ENCODE peak calls at places on chromosomes 6 and 20, in ten cellular contexts. One of them, this sample, is unnamed.

GRCh38 chr6:132067286-132067685 is 116.1 kb upstream of the CCN2 start:
- DNase-seq in endothelial cell: no peak
- DNase-seq in cardiac fibroblast: no peak
- DNase-seq in AG10803: peak; percentile 87
- DNase-seq in GM12865: no peak
- DNase-seq in heart right ventricle: no peak
- DNase-seq in kidney epithelial cell: no peak
- DNase-seq in progenitor cell of endocrine pancreas: no peak
- DNase-seq in cardiac muscle cell: no peak
- DNase-seq in type B pancreatic cell: no peak
- DNase-seq in this sample: no peak

GRCh38 chr20:7924692-7925091 is 15.6 kb downstream of the HAO1 start:
- DNase-seq in endothelial cell: no peak
- DNase-seq in AG10803: peak; percentile 89
- DNase-seq in heart right ventricle: peak; percentile 13
- DNase-seq in type B pancreatic cell: no peak
- DNase-seq in progenitor cell of endocrine pancreas: no peak
- DNase-seq in GM12865: peak; percentile 3
- DNase-seq in cardiac muscle cell: peak; percentile 85
- DNase-seq in cardiac fibroblast: peak; percentile 98
- DNase-seq in kidney epithelial cell: peak; percentile 77
- DNase-seq in this sample: no peak

GRCh38 chr20:45822863-45823262 is 4.2 kb downstream of the TNNC2 start:
- DNase-seq in AG10803: peak; percentile 27
- DNase-seq in progenitor cell of endocrine pancreas: no peak
- DNase-seq in GM12865: no peak
- DNase-seq in cardiac muscle cell: no peak
- DNase-seq in kidney epithelial cell: no peak
- DNase-seq in cardiac fibroblast: peak; percentile 29
- DNase-seq in heart right ventricle: no peak
- DNase-seq in endothelial cell: no peak
- DNase-seq in type B pancreatic cell: no peak
- DNase-seq in this sample: no peak

GRCh38 chr20:62523473-62524203 is 47.8 kb upstream of the GATA5 start:
- DNase-seq in AG10803: no peak
- DNase-seq in type B pancreatic cell: no peak
- DNase-seq in endothelial cell: no peak
- DNase-seq in GM12865: peak; percentile 19
- DNase-seq in kidney epithelial cell: no peak
- DNase-seq in heart right ventricle: no peak
- DNase-seq in cardiac muscle cell: no peak
- DNase-seq in cardiac fibroblast: no peak
- DNase-seq in progenitor cell of endocrine pancreas: no peak
- DNase-seq in this sample: no peak

GRCh38 chr6:137136065-137136464 is 37.4 kb downstream of the IL22RA2 start:
- DNase-seq in heart right ventricle: no peak
- DNase-seq in type B pancreatic cell: no peak
- DNase-seq in cardiac fibroblast: peak; percentile 53
- DNase-seq in kidney epithelial cell: no peak
- DNase-seq in AG10803: no peak
- DNase-seq in endothelial cell: no peak
- DNase-seq in GM12865: no peak
- DNase-seq in progenitor cell of endocrine pancreas: no peak
- DNase-seq in cardiac muscle cell: peak; percentile 27
- DNase-seq in this sample: no peak

GRCh38 chr6:148971027-148971927 is 224.4 kb downstream of the UST start:
- DNase-seq in AG10803: peak; percentile 30
- DNase-seq in endothelial cell: no peak
- DNase-seq in cardiac muscle cell: no peak
- DNase-seq in progenitor cell of endocrine pancreas: no peak
- DNase-seq in GM12865: no peak
- DNase-seq in type B pancreatic cell: no peak
- DNase-seq in heart right ventricle: no peak
- DNase-seq in kidney epithelial cell: no peak
- DNase-seq in cardiac fibroblast: peak; percentile 30
- DNase-seq in this sample: no peak

GRCh38 chr6:16947461-16948159 is 154.2 kb upstream of the STMND1 start:
- DNase-seq in heart right ventricle: no peak
- DNase-seq in GM12865: no peak
- DNase-seq in AG10803: peak; percentile 100
- DNase-seq in type B pancreatic cell: no peak
- DNase-seq in progenitor cell of endocrine pancreas: no peak
- DNase-seq in endothelial cell: no peak
- DNase-seq in cardiac muscle cell: peak; percentile 96
- DNase-seq in kidney epithelial cell: peak; percentile 42
- DNase-seq in cardiac fibroblast: peak; percentile 66
- DNase-seq in this sample: no peak

GRCh38 chr6:57158658-57159057 is 13.5 kb upstream of the BAG2 start:
- DNase-seq in kidney epithelial cell: no peak
- DNase-seq in cardiac muscle cell: no peak
- DNase-seq in AG10803: no peak
- DNase-seq in heart right ventricle: no peak
- DNase-seq in cardiac fibroblast: peak; percentile 25
- DNase-seq in GM12865: no peak
- DNase-seq in type B pancreatic cell: no peak
- DNase-seq in endothelial cell: no peak
- DNase-seq in progenitor cell of endocrine pancreas: no peak
- DNase-seq in this sample: no peak

GRCh38 chr6:82646231-82646615 is 282.6 kb downstream of the TPBG start:
- DNase-seq in progenitor cell of endocrine pancreas: no peak
- DNase-seq in cardiac fibroblast: no peak
- DNase-seq in heart right ventricle: no peak
- DNase-seq in GM12865: no peak
- DNase-seq in kidney epithelial cell: no peak
- DNase-seq in type B pancreatic cell: no peak
- DNase-seq in cardiac muscle cell: no peak
- DNase-seq in endothelial cell: no peak
- DNase-seq in AG10803: no peak
- DNase-seq in this sample: no peak

GRCh38 chr6:31665501-31666336 is at the start of gene CSNK2B:
- DNase-seq in kidney epithelial cell: peak; percentile 87
- DNase-seq in endothelial cell: peak; percentile 83
- DNase-seq in cardiac muscle cell: peak; percentile 98
- DNase-seq in progenitor cell of endocrine pancreas: peak; percentile 91
- DNase-seq in cardiac fibroblast: peak; percentile 97
- DNase-seq in heart right ventricle: peak; percentile 99
- DNase-seq in GM12865: peak; percentile 98
- DNase-seq in AG10803: peak; percentile 96
- DNase-seq in type B pancreatic cell: peak; percentile 97
- DNase-seq in this sample: peak; percentile 98
- TF ChIP-seq CTCF in kidney epithelial cell: no peak
- TF ChIP-seq CTCF in endothelial cell: no peak
- TF ChIP-seq CTCF in cardiac muscle cell: no peak
- TF ChIP-seq CTCF in progenitor cell of endocrine pancreas: no peak
- TF ChIP-seq CTCF in cardiac fibroblast: no peak
- TF ChIP-seq CTCF in heart right ventricle: no peak
- TF ChIP-seq CTCF in GM12865: no peak
- TF ChIP-seq CTCF in AG10803: no peak
- TF ChIP-seq CTCF in type B pancreatic cell: no peak
- TF ChIP-seq CTCF in this sample: no peak

DNA sequence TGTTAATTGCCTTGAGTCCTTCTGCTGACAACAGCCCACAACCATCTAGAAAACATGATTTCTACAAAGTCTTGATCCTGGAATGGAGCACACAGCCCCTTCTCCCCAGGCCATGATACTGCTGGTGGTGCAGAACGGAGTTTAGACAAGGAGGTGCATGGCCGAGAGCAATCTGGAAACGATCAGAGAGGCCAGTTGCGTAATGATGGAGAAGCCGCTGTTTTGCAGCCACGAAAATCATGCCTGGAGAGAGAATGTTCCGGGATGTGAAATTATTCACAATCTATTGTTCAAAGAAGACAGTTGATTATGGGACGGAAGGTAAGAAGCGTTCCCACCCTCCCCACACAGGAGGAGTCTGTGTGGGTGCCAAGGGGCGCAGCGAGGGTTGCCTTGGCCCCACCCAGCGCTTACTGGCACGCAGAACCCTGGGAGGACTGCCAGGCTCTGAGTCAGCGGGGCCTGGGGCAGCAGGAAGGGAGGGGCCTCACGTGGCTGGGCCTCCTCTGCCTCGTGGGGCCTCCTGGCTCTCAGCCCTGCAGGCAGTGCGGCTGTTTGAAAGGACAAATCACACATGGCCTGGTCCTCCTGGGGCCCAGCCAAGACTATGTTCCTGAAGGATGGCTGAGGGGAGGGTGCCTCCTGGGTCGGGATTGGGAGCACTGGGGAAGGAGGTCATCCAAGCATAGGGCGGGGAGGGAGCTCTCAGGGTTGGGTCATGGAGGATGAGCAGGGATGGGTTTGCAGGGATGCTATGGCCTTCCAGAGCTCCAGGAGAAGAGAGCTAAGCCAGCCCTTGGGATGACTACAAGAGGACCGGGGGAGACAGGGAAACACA is 8.7 kb upstream of the AP5S1 start:
- DNase-seq in progenitor cell of endocrine pancreas: no peak
- DNase-seq in AG10803: peak; percentile 99
- DNase-seq in heart right ventricle: peak; percentile 98
- DNase-seq in cardiac muscle cell: peak; percentile 100
- DNase-seq in kidney epithelial cell: peak; percentile 74
- DNase-seq in type B pancreatic cell: peak; percentile 87
- DNase-seq in cardiac fibroblast: peak; percentile 100
- DNase-seq in endothelial cell: no peak
- DNase-seq in GM12865: no peak
- DNase-seq in this sample: peak; percentile 100
- TF ChIP-seq CTCF in progenitor cell of endocrine pancreas: no peak
- TF ChIP-seq CTCF in AG10803: no peak
- TF ChIP-seq CTCF in heart right ventricle: no peak
- TF ChIP-seq CTCF in cardiac muscle cell: no peak
- TF ChIP-seq CTCF in kidney epithelial cell: no peak
- TF ChIP-seq CTCF in type B pancreatic cell: no peak
- TF ChIP-seq CTCF in cardiac fibroblast: no peak
- TF ChIP-seq CTCF in endothelial cell: no peak
- TF ChIP-seq CTCF in GM12865: no peak
- TF ChIP-seq CTCF in this sample: no peak

GRCh38 chr6:99789767-99790166 is 183.1 kb downstream of the PRDM13 start:
- DNase-seq in heart right ventricle: no peak
- DNase-seq in GM12865: peak; percentile 11
- DNase-seq in kidney epithelial cell: no peak
- DNase-seq in type B pancreatic cell: no peak
- DNase-seq in endothelial cell: no peak
- DNase-seq in cardiac muscle cell: no peak
- DNase-seq in cardiac fibroblast: no peak
- DNase-seq in AG10803: no peak
- DNase-seq in progenitor cell of endocrine pancreas: no peak
- DNase-seq in this sample: no peak

DNA sequence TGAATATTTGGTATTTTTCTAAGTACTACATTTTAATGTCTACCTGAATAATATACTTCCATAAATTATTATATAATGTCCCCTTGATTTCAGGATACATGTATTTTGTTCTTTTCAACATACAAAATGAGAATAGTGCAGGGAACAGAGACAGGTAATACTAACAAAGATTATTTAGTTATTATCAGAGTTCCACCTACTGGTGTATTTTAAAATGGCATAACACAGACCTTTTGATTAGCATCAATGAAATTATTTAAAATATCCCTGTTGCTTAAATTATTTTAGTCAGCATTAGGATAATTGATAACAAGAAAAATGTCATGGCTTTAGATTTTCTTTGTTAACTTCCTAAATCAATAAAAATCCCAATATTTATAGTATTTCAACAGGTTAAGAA is 184.0 kb downstream of the PRDM13 start:
- DNase-seq in type B pancreatic cell: no peak
- DNase-seq in cardiac muscle cell: no peak
- DNase-seq in GM12865: no peak
- DNase-seq in progenitor cell of endocrine pancreas: no peak
- DNase-seq in endothelial cell: no peak
- DNase-seq in heart right ventricle: no peak
- DNase-seq in AG10803: no peak
- DNase-seq in kidney epithelial cell: no peak
- DNase-seq in cardiac fibroblast: peak; percentile 6
- DNase-seq in this sample: no peak
- TF ChIP-seq CTCF in type B pancreatic cell: peak; percentile 64
- TF ChIP-seq CTCF in cardiac muscle cell: no peak
- TF ChIP-seq CTCF in GM12865: peak; percentile 2
- TF ChIP-seq CTCF in progenitor cell of endocrine pancreas: peak; percentile 41
- TF ChIP-seq CTCF in endothelial cell: peak; percentile 66
- TF ChIP-seq CTCF in heart right ventricle: no peak
- TF ChIP-seq CTCF in AG10803: peak; percentile 29
- TF ChIP-seq CTCF in kidney epithelial cell: no peak
- TF ChIP-seq CTCF in cardiac fibroblast: no peak
- TF ChIP-seq CTCF in this sample: peak; percentile 34

GRCh38 chr20:50578061-50578777 is 68.0 kb downstream of the PTPN1 start:
- DNase-seq in cardiac muscle cell: no peak
- DNase-seq in heart right ventricle: no peak
- DNase-seq in type B pancreatic cell: no peak
- DNase-seq in progenitor cell of endocrine pancreas: no peak
- DNase-seq in cardiac fibroblast: no peak
- DNase-seq in GM12865: no peak
- DNase-seq in kidney epithelial cell: no peak
- DNase-seq in AG10803: no peak
- DNase-seq in endothelial cell: no peak
- DNase-seq in this sample: no peak

GRCh38 chr20:50580016-50580747 is 70.0 kb downstream of the PTPN1 start:
- DNase-seq in progenitor cell of endocrine pancreas: peak; percentile 55
- DNase-seq in AG10803: peak; percentile 52
- DNase-seq in endothelial cell: peak; percentile 72
- DNase-seq in GM12865: peak; percentile 57
- DNase-seq in type B pancreatic cell: no peak
- DNase-seq in cardiac muscle cell: peak; percentile 62
- DNase-seq in cardiac fibroblast: peak; percentile 63
- DNase-seq in kidney epithelial cell: no peak
- DNase-seq in heart right ventricle: peak; percentile 75
- DNase-seq in this sample: no peak

GRCh38 chr20:50577175-50578018 is 67.2 kb downstream of the PTPN1 start:
- DNase-seq in GM12865: no peak
- DNase-seq in kidney epithelial cell: no peak
- DNase-seq in cardiac muscle cell: no peak
- DNase-seq in AG10803: no peak
- DNase-seq in type B pancreatic cell: no peak
- DNase-seq in progenitor cell of endocrine pancreas: no peak
- DNase-seq in heart right ventricle: peak; percentile 78
- DNase-seq in endothelial cell: no peak
- DNase-seq in cardiac fibroblast: no peak
- DNase-seq in this sample: no peak

GRCh38 chr20:50579511-50579910 is 69.3 kb downstream of the PTPN1 start:
- DNase-seq in type B pancreatic cell: no peak
- DNase-seq in AG10803: no peak
- DNase-seq in cardiac muscle cell: no peak
- DNase-seq in endothelial cell: no peak
- DNase-seq in progenitor cell of endocrine pancreas: no peak
- DNase-seq in heart right ventricle: no peak
- DNase-seq in kidney epithelial cell: no peak
- DNase-seq in cardiac fibroblast: no peak
- DNase-seq in GM12865: no peak
- DNase-seq in this sample: no peak

DNA sequence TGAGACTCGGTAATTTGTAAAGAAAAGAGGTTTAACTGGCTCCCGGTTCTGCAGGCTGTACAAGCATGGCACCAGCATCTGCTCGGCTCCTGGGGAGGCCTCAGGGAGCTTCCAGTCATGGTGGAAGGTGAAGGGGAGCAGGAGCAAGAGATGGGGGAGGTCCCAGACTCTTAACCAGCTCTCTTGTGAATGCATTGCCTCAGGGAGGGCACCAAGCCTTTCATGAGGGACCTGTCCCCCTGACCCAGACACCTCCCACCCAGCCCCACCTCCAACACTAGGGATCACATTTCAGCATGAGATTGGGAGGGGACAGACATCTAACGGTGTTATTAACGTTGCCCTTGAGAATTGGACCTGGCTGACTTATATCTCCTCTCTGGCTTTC is 68.6 kb downstream of the PTPN1 start:
- DNase-seq in type B pancreatic cell: no peak
- DNase-seq in endothelial cell: no peak
- DNase-seq in cardiac muscle cell: no peak
- DNase-seq in progenitor cell of endocrine pancreas: no peak
- DNase-seq in GM12865: no peak
- DNase-seq in cardiac fibroblast: no peak
- DNase-seq in AG10803: no peak
- DNase-seq in heart right ventricle: no peak
- DNase-seq in kidney epithelial cell: no peak
- DNase-seq in this sample: no peak
- TF ChIP-seq CTCF in type B pancreatic cell: no peak
- TF ChIP-seq CTCF in endothelial cell: no peak
- TF ChIP-seq CTCF in cardiac muscle cell: no peak
- TF ChIP-seq CTCF in progenitor cell of endocrine pancreas: no peak
- TF ChIP-seq CTCF in GM12865: no peak
- TF ChIP-seq CTCF in cardiac fibroblast: no peak
- TF ChIP-seq CTCF in AG10803: no peak
- TF ChIP-seq CTCF in heart right ventricle: no peak
- TF ChIP-seq CTCF in kidney epithelial cell: no peak
- TF ChIP-seq CTCF in this sample: no peak